ENCODE peak calls at places on chromosomes 4 and X, in four cellular contexts. One of them, this sample, is unnamed.

GRCh38 chr4:182143086-182143821 is 99.9 kb upstream of the TENM3 start:
- DNase-seq in stimulated activated CD4-positive, alpha-beta T cell treated with anti-CD3 and anti-CD28 coated beads, Interleukin-12 subunit alpha, Interleukin-12 subunit beta, amount 100 ng/mL, for 4 hours: no peak
- DNase-seq in endothelial cell: peak
- DNase-seq in choroid plexus epithelial cell: peak
- DNase-seq in this sample: no peak

GRCh38 chr4:21118301-21118700 is 418.0 kb downstream of the PACRGL start:
- DNase-seq in stimulated activated CD4-positive, alpha-beta T cell treated with anti-CD3 and anti-CD28 coated beads, Interleukin-12 subunit alpha, Interleukin-12 subunit beta, amount 100 ng/mL, for 4 hours: no peak
- DNase-seq in endothelial cell: no peak
- DNase-seq in choroid plexus epithelial cell: no peak
- DNase-seq in this sample: no peak

GRCh38 chr4:76306882-76307669 is 543 bp downstream of the STBD1 start:
- DNase-seq in stimulated activated CD4-positive, alpha-beta T cell treated with anti-CD3 and anti-CD28 coated beads, Interleukin-12 subunit alpha, Interleukin-12 subunit beta, amount 100 ng/mL, for 4 hours: peak
- DNase-seq in endothelial cell: peak
- DNase-seq in choroid plexus epithelial cell: peak
- DNase-seq in this sample: peak

GRCh38 chrX:154369453-154370299 is 4.8 kb downstream of the FLNA start:
- DNase-seq in stimulated activated CD4-positive, alpha-beta T cell treated with anti-CD3 and anti-CD28 coated beads, Interleukin-12 subunit alpha, Interleukin-12 subunit beta, amount 100 ng/mL, for 4 hours: peak
- DNase-seq in endothelial cell: peak
- DNase-seq in choroid plexus epithelial cell: peak
- DNase-seq in this sample: peak

GRCh38 chrX:150697641-150698040 is 4.4 kb downstream of the MTMR1 start:
- DNase-seq in stimulated activated CD4-positive, alpha-beta T cell treated with anti-CD3 and anti-CD28 coated beads, Interleukin-12 subunit alpha, Interleukin-12 subunit beta, amount 100 ng/mL, for 4 hours: no peak
- DNase-seq in endothelial cell: no peak
- DNase-seq in choroid plexus epithelial cell: no peak
- DNase-seq in this sample: no peak

GRCh38 chr4:173046144-173046543 is 122.5 kb upstream of the GALNT7 start:
- DNase-seq in stimulated activated CD4-positive, alpha-beta T cell treated with anti-CD3 and anti-CD28 coated beads, Interleukin-12 subunit alpha, Interleukin-12 subunit beta, amount 100 ng/mL, for 4 hours: no peak
- DNase-seq in endothelial cell: no peak
- DNase-seq in choroid plexus epithelial cell: no peak
- DNase-seq in this sample: no peak

GRCh38 chr4:103074598-103075434 is 1.7 kb downstream of the SLC9B2 start:
- DNase-seq in stimulated activated CD4-positive, alpha-beta T cell treated with anti-CD3 and anti-CD28 coated beads, Interleukin-12 subunit alpha, Interleukin-12 subunit beta, amount 100 ng/mL, for 4 hours: no peak
- DNase-seq in endothelial cell: no peak
- DNase-seq in choroid plexus epithelial cell: no peak
- DNase-seq in this sample: no peak

GRCh38 chr4:185566972-185567749 is 31.9 kb upstream of the PDLIM3 start:
- DNase-seq in stimulated activated CD4-positive, alpha-beta T cell treated with anti-CD3 and anti-CD28 coated beads, Interleukin-12 subunit alpha, Interleukin-12 subunit beta, amount 100 ng/mL, for 4 hours: no peak
- DNase-seq in endothelial cell: no peak
- DNase-seq in choroid plexus epithelial cell: peak
- DNase-seq in this sample: peak

GRCh38 chr4:43234626-43235025 is 342.1 kb downstream of the GRXCR1 start:
- DNase-seq in stimulated activated CD4-positive, alpha-beta T cell treated with anti-CD3 and anti-CD28 coated beads, Interleukin-12 subunit alpha, Interleukin-12 subunit beta, amount 100 ng/mL, for 4 hours: no peak
- DNase-seq in endothelial cell: no peak
- DNase-seq in choroid plexus epithelial cell: peak
- DNase-seq in this sample: no peak

GRCh38 chr4:108706289-108706688 is 55.9 kb downstream of the OSTC start:
- DNase-seq in stimulated activated CD4-positive, alpha-beta T cell treated with anti-CD3 and anti-CD28 coated beads, Interleukin-12 subunit alpha, Interleukin-12 subunit beta, amount 100 ng/mL, for 4 hours: no peak
- DNase-seq in endothelial cell: no peak
- DNase-seq in choroid plexus epithelial cell: no peak
- DNase-seq in this sample: no peak

GRCh38 chr4:57037982-57038604 is 59.4 kb downstream of the POLR2B start:
- DNase-seq in stimulated activated CD4-positive, alpha-beta T cell treated with anti-CD3 and anti-CD28 coated beads, Interleukin-12 subunit alpha, Interleukin-12 subunit beta, amount 100 ng/mL, for 4 hours: peak
- DNase-seq in endothelial cell: peak
- DNase-seq in choroid plexus epithelial cell: peak
- DNase-seq in this sample: peak

GRCh38 chrX:147675819-147676218 is 235.9 kb upstream of the FMR1 start:
- DNase-seq in stimulated activated CD4-positive, alpha-beta T cell treated with anti-CD3 and anti-CD28 coated beads, Interleukin-12 subunit alpha, Interleukin-12 subunit beta, amount 100 ng/mL, for 4 hours: no peak
- DNase-seq in endothelial cell: no peak
- DNase-seq in choroid plexus epithelial cell: no peak
- DNase-seq in this sample: no peak

GRCh38 chr4:661856-662761 is 12.0 kb downstream of the ATP5ME start:
- DNase-seq in stimulated activated CD4-positive, alpha-beta T cell treated with anti-CD3 and anti-CD28 coated beads, Interleukin-12 subunit alpha, Interleukin-12 subunit beta, amount 100 ng/mL, for 4 hours: no peak
- DNase-seq in endothelial cell: no peak
- DNase-seq in choroid plexus epithelial cell: no peak
- DNase-seq in this sample: no peak

GRCh38 chr4:65510976-65511375 is 159.3 kb downstream of the EPHA5 start:
- DNase-seq in stimulated activated CD4-positive, alpha-beta T cell treated with anti-CD3 and anti-CD28 coated beads, Interleukin-12 subunit alpha, Interleukin-12 subunit beta, amount 100 ng/mL, for 4 hours: no peak
- DNase-seq in endothelial cell: no peak
- DNase-seq in choroid plexus epithelial cell: peak
- DNase-seq in this sample: no peak

GRCh38 chr4:40369437-40370278 is 34.5 kb downstream of the CHRNA9 start:
- DNase-seq in stimulated activated CD4-positive, alpha-beta T cell treated with anti-CD3 and anti-CD28 coated beads, Interleukin-12 subunit alpha, Interleukin-12 subunit beta, amount 100 ng/mL, for 4 hours: no peak
- DNase-seq in endothelial cell: no peak
- DNase-seq in choroid plexus epithelial cell: peak
- DNase-seq in this sample: no peak

GRCh38 chrX:130091976-130092522 is 18.2 kb downstream of the ELF4 start:
- DNase-seq in stimulated activated CD4-positive, alpha-beta T cell treated with anti-CD3 and anti-CD28 coated beads, Interleukin-12 subunit alpha, Interleukin-12 subunit beta, amount 100 ng/mL, for 4 hours: peak
- DNase-seq in endothelial cell: peak
- DNase-seq in choroid plexus epithelial cell: no peak
- DNase-seq in this sample: no peak

GRCh38 chr4:55931833-55932232 is 16.9 kb upstream of the CEP135 start:
- DNase-seq in stimulated activated CD4-positive, alpha-beta T cell treated with anti-CD3 and anti-CD28 coated beads, Interleukin-12 subunit alpha, Interleukin-12 subunit beta, amount 100 ng/mL, for 4 hours: no peak
- DNase-seq in endothelial cell: no peak
- DNase-seq in choroid plexus epithelial cell: peak
- DNase-seq in this sample: no peak

GRCh38 chr4:173871643-173872042 is 341.6 kb upstream of the HAND2 start:
- DNase-seq in stimulated activated CD4-positive, alpha-beta T cell treated with anti-CD3 and anti-CD28 coated beads, Interleukin-12 subunit alpha, Interleukin-12 subunit beta, amount 100 ng/mL, for 4 hours: no peak
- DNase-seq in endothelial cell: no peak
- DNase-seq in choroid plexus epithelial cell: no peak
- DNase-seq in this sample: peak

GRCh38 chr4:84673475-84674230 is 90.7 kb downstream of the CDS1 start:
- DNase-seq in stimulated activated CD4-positive, alpha-beta T cell treated with anti-CD3 and anti-CD28 coated beads, Interleukin-12 subunit alpha, Interleukin-12 subunit beta, amount 100 ng/mL, for 4 hours: no peak
- DNase-seq in endothelial cell: no peak
- DNase-seq in choroid plexus epithelial cell: peak
- DNase-seq in this sample: no peak

GRCh38 chrX:43970528-43970927 is 2.7 kb downstream of the NDP start:
- DNase-seq in stimulated activated CD4-positive, alpha-beta T cell treated with anti-CD3 and anti-CD28 coated beads, Interleukin-12 subunit alpha, Interleukin-12 subunit beta, amount 100 ng/mL, for 4 hours: no peak
- DNase-seq in endothelial cell: no peak
- DNase-seq in choroid plexus epithelial cell: no peak
- DNase-seq in this sample: no peak

GRCh38 chr4:185343726-185344581 is 51.8 kb downstream of the LRP2BP start:
- DNase-seq in stimulated activated CD4-positive, alpha-beta T cell treated with anti-CD3 and anti-CD28 coated beads, Interleukin-12 subunit alpha, Interleukin-12 subunit beta, amount 100 ng/mL, for 4 hours: no peak
- DNase-seq in endothelial cell: no peak
- DNase-seq in choroid plexus epithelial cell: peak
- DNase-seq in this sample: peak

GRCh38 chr4:128349921-128350320 is 62.3 kb upstream of the PGRMC2 start:
- DNase-seq in stimulated activated CD4-positive, alpha-beta T cell treated with anti-CD3 and anti-CD28 coated beads, Interleukin-12 subunit alpha, Interleukin-12 subunit beta, amount 100 ng/mL, for 4 hours: no peak
- DNase-seq in endothelial cell: no peak
- DNase-seq in choroid plexus epithelial cell: peak
- DNase-seq in this sample: no peak

GRCh38 chr4:11495291-11495690 is 66.6 kb upstream of the HS3ST1 start:
- DNase-seq in stimulated activated CD4-positive, alpha-beta T cell treated with anti-CD3 and anti-CD28 coated beads, Interleukin-12 subunit alpha, Interleukin-12 subunit beta, amount 100 ng/mL, for 4 hours: no peak
- DNase-seq in endothelial cell: no peak
- DNase-seq in choroid plexus epithelial cell: peak
- DNase-seq in this sample: no peak

GRCh38 chr4:26871611-26872010 is 11.0 kb downstream of the STIM2 start:
- DNase-seq in stimulated activated CD4-positive, alpha-beta T cell treated with anti-CD3 and anti-CD28 coated beads, Interleukin-12 subunit alpha, Interleukin-12 subunit beta, amount 100 ng/mL, for 4 hours: no peak
- DNase-seq in endothelial cell: no peak
- DNase-seq in choroid plexus epithelial cell: peak
- DNase-seq in this sample: peak

GRCh38 chr4:7206856-7207567 is 14.7 kb downstream of the SORCS2 start:
- DNase-seq in stimulated activated CD4-positive, alpha-beta T cell treated with anti-CD3 and anti-CD28 coated beads, Interleukin-12 subunit alpha, Interleukin-12 subunit beta, amount 100 ng/mL, for 4 hours: no peak
- DNase-seq in endothelial cell: no peak
- DNase-seq in choroid plexus epithelial cell: peak
- DNase-seq in this sample: no peak

GRCh38 chr4:56728512-56728911 is 47.4 kb upstream of the HOPX start:
- DNase-seq in stimulated activated CD4-positive, alpha-beta T cell treated with anti-CD3 and anti-CD28 coated beads, Interleukin-12 subunit alpha, Interleukin-12 subunit beta, amount 100 ng/mL, for 4 hours: no peak
- DNase-seq in endothelial cell: no peak
- DNase-seq in choroid plexus epithelial cell: peak
- DNase-seq in this sample: no peak

GRCh38 chr4:38921151-38921550 is 53.5 kb downstream of the FAM114A1 start:
- DNase-seq in stimulated activated CD4-positive, alpha-beta T cell treated with anti-CD3 and anti-CD28 coated beads, Interleukin-12 subunit alpha, Interleukin-12 subunit beta, amount 100 ng/mL, for 4 hours: no peak
- DNase-seq in endothelial cell: no peak
- DNase-seq in choroid plexus epithelial cell: peak
- DNase-seq in this sample: no peak

GRCh38 chr4:101055392-101055791 is 291.9 kb downstream of the PPP3CA start:
- DNase-seq in stimulated activated CD4-positive, alpha-beta T cell treated with anti-CD3 and anti-CD28 coated beads, Interleukin-12 subunit alpha, Interleukin-12 subunit beta, amount 100 ng/mL, for 4 hours: no peak
- DNase-seq in endothelial cell: no peak
- DNase-seq in choroid plexus epithelial cell: no peak
- DNase-seq in this sample: no peak